ENCODE peak calls at places on chromosomes 5 and 9, in four cellular contexts. T is GM12891, W is HL-60, E is K562. K is an unnamed sample.
A peak's percentile ranks its signal among the peaks of the same experiment; 100 is the strongest.

GRCh38 chr9:4798281-4798680 is 5.5 kb downstream of the RCL1 start:
- DNase-seq in T (no peak), W (no peak), E (peak; percentile 78), K (no peak)

GRCh38 chr5:141992349-141992963 is 20.4 kb downstream of the GNPDA1 start:
- DNase-seq in T (no peak), W (no peak), E (peak; percentile 55), K (no peak)

GRCh38 chr5:113022661-113023060 is 46.1 kb downstream of the DCP2 start:
- DNase-seq in T (no peak), W (no peak), E (no peak), K (peak; percentile 11)

GRCh38 chr9:76528056-76528455 is 69.1 kb downstream of the GCNT1 start:
- DNase-seq in T (no peak), W (no peak), E (no peak), K (no peak)

GRCh38 chr5:180790020-180790419 is 12.6 kb downstream of the MGAT1 start:
- DNase-seq in T (no peak), W (no peak), E (no peak), K (no peak)

GRCh38 chr5:175344331-175345200 is 99.4 kb downstream of the DRD1 start:
- DNase-seq in T (no peak), W (no peak), E (no peak), K (no peak)

GRCh38 chr5:89769975-89770374 is 639.6 kb downstream of the CETN3 start:
- DNase-seq in T (no peak), W (no peak), E (no peak), K (no peak)

GRCh38 chr5:152124413-152125082 is 199.9 kb upstream of the GLRA1 start:
- DNase-seq in T (no peak), W (no peak), E (no peak), K (no peak)

GRCh38 chr9:77460938-77461337 is 187.2 kb downstream of the GNA14 start:
- DNase-seq in T (no peak), W (no peak), E (no peak), K (no peak)

GRCh38 chr9:11973011-11973410 is 720.2 kb upstream of the TYRP1 start:
- DNase-seq in T (no peak), W (no peak), E (no peak), K (no peak)

GRCh38 chr5:43514471-43514815 is 505 bp downstream of the C5orf34 start:
- DNase-seq in T (peak; percentile 10), W (no peak), E (no peak), K (no peak)
- TF ChIP-seq SPI1 in T (no peak), W (no peak), E (no peak), K (no peak)

DNA sequence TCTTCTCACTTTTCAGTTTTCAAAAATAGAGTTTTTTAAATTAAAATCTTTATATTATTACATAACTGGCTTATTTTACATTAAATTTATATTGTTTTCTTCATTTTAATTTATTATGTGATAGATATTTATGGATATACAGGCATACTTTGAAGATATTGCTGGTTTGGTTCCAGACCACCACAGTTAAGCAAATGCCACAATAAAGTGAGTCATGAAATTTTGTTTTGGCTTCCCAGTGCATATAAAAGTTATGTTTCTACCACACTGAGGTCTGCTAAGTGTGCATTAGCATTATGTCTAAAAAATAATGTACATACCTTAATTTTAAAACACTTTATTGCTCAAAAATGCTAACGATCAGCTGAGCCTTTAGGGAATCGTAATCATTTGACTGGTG is 47.5 kb downstream of the NDUFS4 start:
- DNase-seq in T (no peak), W (no peak), E (no peak), K (no peak)
- TF ChIP-seq SPI1 in T (no peak), W (no peak), E (no peak), K (no peak)

GRCh38 chr9:124132671-124133147 is 121.1 kb downstream of the LHX2 start:
- DNase-seq in T (no peak), W (no peak), E (no peak), K (no peak)

GRCh38 chr9:124130277-124131075 is 118.9 kb downstream of the LHX2 start:
- DNase-seq in T (no peak), W (no peak), E (no peak), K (no peak)

GRCh38 chr9:124135813-124136365 is 121.9 kb upstream of the NEK6 start:
- DNase-seq in T (no peak), W (no peak), E (no peak), K (no peak)

GRCh38 chr9:124134526-124134925 is 123.0 kb downstream of the LHX2 start:
- DNase-seq in T (no peak), W (no peak), E (no peak), K (no peak)

GRCh38 chr9:124133752-124134151 is 122.2 kb downstream of the LHX2 start:
- DNase-seq in T (no peak), W (no peak), E (peak; percentile 58), K (no peak)
- TF ChIP-seq SPI1 in T (no peak), W (no peak), E (no peak), K (no peak)

GRCh38 chr9:133000842-133001241 is 22.3 kb downstream of the GFI1B start:
- DNase-seq in T (no peak), W (no peak), E (no peak), K (no peak)
- TF ChIP-seq SPI1 in T (no peak), W (no peak), E (no peak), K (no peak)

GRCh38 chr9:105993051-105993854 is 298.9 kb downstream of the TMEM38B start:
- DNase-seq in T (no peak), W (no peak), E (no peak), K (no peak)
- TF ChIP-seq SPI1 in T (no peak), W (no peak), E (no peak), K (no peak)

GRCh38 chr9:89153618-89154017 is 25.0 kb downstream of the SHC3 start:
- DNase-seq in T (no peak), W (no peak), E (no peak), K (no peak)

GRCh38 chr9:89154218-89154617 is 24.4 kb downstream of the SHC3 start:
- DNase-seq in T (no peak), W (no peak), E (no peak), K (no peak)

GRCh38 chr9:89153187-89153586 is 25.4 kb downstream of the SHC3 start:
- DNase-seq in T (no peak), W (no peak), E (no peak), K (no peak)

GRCh38 chr9:89145086-89145485 is 33.5 kb downstream of the SHC3 start:
- DNase-seq in T (no peak), W (no peak), E (no peak), K (no peak)

DNA sequence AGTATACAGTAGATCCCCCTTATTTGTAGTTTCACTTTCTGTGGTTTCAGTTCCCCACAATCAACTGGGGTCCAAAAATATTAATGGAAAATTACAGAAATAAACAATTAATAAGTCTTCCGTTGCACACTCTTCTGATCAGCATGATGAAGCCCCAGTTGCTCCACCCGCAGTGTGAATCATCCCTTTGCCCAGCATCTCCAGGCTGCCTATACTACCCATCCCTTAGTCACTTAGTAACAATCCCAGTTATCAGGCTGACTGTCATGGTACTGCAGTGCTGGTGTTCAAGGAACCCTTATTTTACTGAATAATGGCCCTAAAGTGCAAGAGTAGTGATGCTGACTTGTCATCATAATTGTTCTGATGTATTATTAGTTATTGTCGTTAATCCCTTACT is 28.9 kb downstream of the SHC3 start:
- DNase-seq in T (no peak), W (no peak), E (no peak), K (no peak)
- TF ChIP-seq SPI1 in T (peak; percentile 46), W (no peak), E (no peak), K (peak; percentile 47)

GRCh38 chr9:115359011-115359780 is 241.2 kb upstream of the TNC start:
- DNase-seq in T (no peak), W (no peak), E (no peak), K (no peak)
- TF ChIP-seq SPI1 in T (no peak), W (no peak), E (no peak), K (no peak)

DNA sequence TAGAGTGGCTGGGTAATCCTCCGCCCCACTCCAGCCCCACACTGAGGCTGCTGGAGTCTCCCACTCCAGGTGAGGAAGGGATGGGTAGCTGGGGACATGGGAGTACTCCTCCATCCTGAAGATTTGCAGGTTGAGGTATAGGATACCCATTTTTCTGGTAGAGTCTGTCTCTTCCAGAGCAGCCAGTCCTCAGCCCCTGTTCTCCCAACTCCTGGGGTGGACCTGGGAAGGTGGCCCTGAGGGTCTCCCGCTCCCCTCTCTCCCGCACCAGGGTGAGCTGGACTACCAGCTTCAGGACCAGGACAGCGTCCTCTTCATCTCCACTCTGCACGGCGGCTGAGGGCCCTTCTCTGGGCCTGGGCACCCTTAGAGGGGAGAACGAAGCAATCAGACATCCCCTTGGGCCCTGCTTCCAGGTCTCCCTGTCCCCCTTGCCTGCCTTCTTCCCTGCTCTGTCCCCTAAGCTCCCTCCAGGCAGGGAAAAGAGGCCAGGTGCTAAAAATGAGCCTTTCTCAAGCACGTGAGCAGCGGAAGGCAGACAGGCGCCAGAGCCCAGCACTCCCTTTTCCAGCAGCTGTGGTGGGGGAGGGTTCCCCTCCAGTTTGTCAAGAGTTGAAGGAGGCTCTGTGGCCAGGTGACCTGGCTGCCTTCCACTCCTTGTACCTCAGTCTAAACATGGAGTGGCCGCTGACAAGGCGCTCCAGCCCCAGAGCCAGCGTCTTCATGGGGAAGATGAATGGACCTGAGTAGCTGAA is 18.4 kb downstream of the URM1 start:
- DNase-seq in T (no peak), W (no peak), E (no peak), K (no peak)
- TF ChIP-seq SPI1 in T (no peak), W (no peak), E (no peak), K (no peak)